ENCODE peak calls at places on chromosomes 12 and 14, in nine cellular contexts. One of them, this sample, is unnamed.

GRCh38 chr12:52976574-52977071 is 27.7 kb downstream of the KRT18 start:
- DNase-seq in osteoblast: peak
- DNase-seq in stomach: no peak
- DNase-seq in GM13977: no peak
- DNase-seq in adrenal gland: no peak
- DNase-seq in cardiac muscle cell: peak
- DNase-seq in WTC11: no peak
- DNase-seq in ovary: no peak
- DNase-seq in tibial artery: no peak
- DNase-seq in this sample: no peak

GRCh38 chr12:1796515-1797010 is 23.8 kb upstream of the LRTM2 start:
- DNase-seq in osteoblast: peak
- DNase-seq in stomach: peak
- DNase-seq in GM13977: peak
- DNase-seq in adrenal gland: peak
- DNase-seq in cardiac muscle cell: no peak
- DNase-seq in WTC11: no peak
- DNase-seq in ovary: peak
- DNase-seq in tibial artery: peak
- DNase-seq in this sample: peak

GRCh38 chr14:90654831-90655276 is 161.4 kb downstream of the TTC7B start:
- DNase-seq in osteoblast: no peak
- DNase-seq in stomach: no peak
- DNase-seq in GM13977: no peak
- DNase-seq in adrenal gland: peak
- DNase-seq in cardiac muscle cell: no peak
- DNase-seq in WTC11: no peak
- DNase-seq in ovary: peak
- DNase-seq in tibial artery: no peak
- DNase-seq in this sample: no peak

GRCh38 chr12:113777751-113778150 is 188.4 kb downstream of the RBM19 start:
- DNase-seq in osteoblast: no peak
- DNase-seq in stomach: no peak
- DNase-seq in GM13977: no peak
- DNase-seq in adrenal gland: no peak
- DNase-seq in cardiac muscle cell: no peak
- DNase-seq in WTC11: no peak
- DNase-seq in ovary: no peak
- DNase-seq in tibial artery: no peak
- DNase-seq in this sample: no peak

GRCh38 chr14:81366259-81366658 is 33.9 kb downstream of the STON2 start:
- DNase-seq in osteoblast: peak
- DNase-seq in stomach: peak
- DNase-seq in GM13977: no peak
- DNase-seq in adrenal gland: no peak
- DNase-seq in cardiac muscle cell: no peak
- DNase-seq in WTC11: no peak
- DNase-seq in ovary: no peak
- DNase-seq in tibial artery: no peak
- DNase-seq in this sample: no peak

GRCh38 chr12:54162741-54163140 is 26.0 kb downstream of the SMUG1 start:
- DNase-seq in osteoblast: no peak
- DNase-seq in stomach: no peak
- DNase-seq in GM13977: no peak
- DNase-seq in adrenal gland: no peak
- DNase-seq in cardiac muscle cell: no peak
- DNase-seq in WTC11: no peak
- DNase-seq in ovary: no peak
- DNase-seq in tibial artery: no peak
- DNase-seq in this sample: no peak

GRCh38 chr12:127911289-127911688 is 355.7 kb upstream of the TMEM132C start:
- DNase-seq in osteoblast: no peak
- DNase-seq in stomach: no peak
- DNase-seq in GM13977: no peak
- DNase-seq in adrenal gland: peak
- DNase-seq in cardiac muscle cell: no peak
- DNase-seq in WTC11: no peak
- DNase-seq in ovary: no peak
- DNase-seq in tibial artery: no peak
- DNase-seq in this sample: no peak

GRCh38 chr12:42607584-42607984 is 18.0 kb upstream of the PRICKLE1 start:
- DNase-seq in osteoblast: no peak
- DNase-seq in stomach: no peak
- DNase-seq in GM13977: no peak
- DNase-seq in adrenal gland: no peak
- DNase-seq in cardiac muscle cell: no peak
- DNase-seq in WTC11: no peak
- DNase-seq in ovary: no peak
- DNase-seq in tibial artery: no peak
- DNase-seq in this sample: no peak

GRCh38 chr12:690466-690865 is 27.2 kb upstream of the NINJ2 start:
- DNase-seq in osteoblast: no peak
- DNase-seq in stomach: no peak
- DNase-seq in GM13977: no peak
- DNase-seq in adrenal gland: no peak
- DNase-seq in cardiac muscle cell: no peak
- DNase-seq in WTC11: no peak
- DNase-seq in ovary: no peak
- DNase-seq in tibial artery: no peak
- DNase-seq in this sample: no peak

GRCh38 chr12:449203-449602 is 10.5 kb upstream of the B4GALNT3 start:
- DNase-seq in osteoblast: no peak
- DNase-seq in stomach: no peak
- DNase-seq in GM13977: no peak
- DNase-seq in adrenal gland: no peak
- DNase-seq in cardiac muscle cell: no peak
- DNase-seq in WTC11: no peak
- DNase-seq in ovary: no peak
- DNase-seq in tibial artery: no peak
- DNase-seq in this sample: no peak

GRCh38 chr12:53062011-53062961 is 12.4 kb downstream of the TNS2 start:
- DNase-seq in osteoblast: peak
- DNase-seq in stomach: no peak
- DNase-seq in GM13977: no peak
- DNase-seq in adrenal gland: peak
- DNase-seq in cardiac muscle cell: no peak
- DNase-seq in WTC11: no peak
- DNase-seq in ovary: peak
- DNase-seq in tibial artery: peak
- DNase-seq in this sample: no peak

GRCh38 chr12:69389836-69390235 is 30.3 kb downstream of the YEATS4 start:
- DNase-seq in osteoblast: no peak
- DNase-seq in stomach: no peak
- DNase-seq in GM13977: no peak
- DNase-seq in adrenal gland: no peak
- DNase-seq in cardiac muscle cell: no peak
- DNase-seq in WTC11: no peak
- DNase-seq in ovary: no peak
- DNase-seq in tibial artery: no peak
- DNase-seq in this sample: no peak

GRCh38 chr14:58280954-58281787 is 17.2 kb upstream of the ARID4A start:
- DNase-seq in osteoblast: peak
- DNase-seq in stomach: no peak
- DNase-seq in GM13977: peak
- DNase-seq in adrenal gland: peak
- DNase-seq in cardiac muscle cell: no peak
- DNase-seq in WTC11: no peak
- DNase-seq in ovary: no peak
- DNase-seq in tibial artery: no peak
- DNase-seq in this sample: peak

GRCh38 chr12:85279449-85280137 is 427 bp upstream of the ALX1 start:
- DNase-seq in osteoblast: no peak
- DNase-seq in stomach: no peak
- DNase-seq in GM13977: no peak
- DNase-seq in adrenal gland: no peak
- DNase-seq in cardiac muscle cell: no peak
- DNase-seq in WTC11: peak
- DNase-seq in ovary: no peak
- DNase-seq in tibial artery: no peak
- DNase-seq in this sample: peak

DNA sequence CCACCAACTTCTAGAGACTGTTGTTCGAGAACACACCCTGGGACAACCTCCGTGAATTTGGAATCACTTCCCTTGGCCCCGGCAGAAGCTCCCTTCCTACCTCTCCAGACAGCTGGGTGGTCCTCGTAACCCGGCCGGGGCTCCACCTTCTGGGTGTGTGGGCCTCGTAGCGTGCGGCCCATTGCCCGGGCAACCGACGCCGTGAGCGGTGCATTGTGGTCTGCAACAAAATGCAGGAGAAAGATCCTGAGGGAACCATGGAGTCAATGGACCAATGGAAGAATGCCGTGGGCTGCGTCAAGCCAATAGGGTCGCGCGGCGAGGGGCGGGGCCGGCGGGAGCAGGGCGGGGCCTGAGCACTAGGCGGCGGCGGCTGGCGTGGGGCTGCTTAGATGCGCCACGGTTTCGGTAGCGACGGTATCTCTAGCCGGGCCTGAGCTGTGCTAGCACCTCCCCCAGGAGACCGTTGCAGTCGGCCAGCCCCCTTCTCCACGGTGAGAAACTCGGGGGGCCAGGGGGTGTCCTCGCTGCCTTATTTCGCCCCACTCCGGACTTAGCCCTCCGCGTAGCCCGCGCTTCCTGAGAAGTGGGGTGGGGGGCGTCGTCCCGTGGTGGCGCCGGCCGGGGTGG is at the start of gene DYNLL1:
- DNase-seq in osteoblast: peak
- DNase-seq in stomach: peak
- DNase-seq in GM13977: peak
- DNase-seq in adrenal gland: peak
- DNase-seq in cardiac muscle cell: peak
- DNase-seq in WTC11: peak
- DNase-seq in ovary: peak
- DNase-seq in tibial artery: peak
- DNase-seq in this sample: peak
- TF ChIP-seq CTCF in osteoblast: no peak
- TF ChIP-seq CTCF in stomach: peak
- TF ChIP-seq CTCF in GM13977: no peak
- TF ChIP-seq CTCF in adrenal gland: peak
- TF ChIP-seq CTCF in cardiac muscle cell: no peak
- TF ChIP-seq CTCF in WTC11: no peak
- TF ChIP-seq CTCF in ovary: peak
- TF ChIP-seq CTCF in tibial artery: no peak
- TF ChIP-seq CTCF in this sample: peak

DNA sequence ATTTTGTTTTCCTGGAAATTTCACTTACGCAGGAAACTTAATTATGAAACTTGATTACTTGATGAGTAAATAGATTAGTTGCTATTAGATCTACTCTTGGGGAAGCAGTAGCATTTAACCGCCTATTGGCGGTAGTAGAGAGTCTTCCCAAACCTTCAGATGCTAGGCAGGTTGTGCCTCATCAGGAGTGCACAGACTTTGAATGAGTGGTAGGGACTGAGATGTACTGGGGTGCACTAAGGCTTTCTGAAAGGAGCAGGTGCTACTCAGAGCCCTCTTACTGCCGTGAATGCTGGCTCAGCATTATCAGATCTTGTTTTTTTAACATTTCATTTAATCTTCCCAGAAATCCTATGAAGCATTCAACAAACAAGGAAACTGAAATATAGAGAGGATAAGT is 7.7 kb downstream of the GATC start:
- DNase-seq in osteoblast: peak
- DNase-seq in stomach: no peak
- DNase-seq in GM13977: peak
- DNase-seq in adrenal gland: no peak
- DNase-seq in cardiac muscle cell: peak
- DNase-seq in WTC11: no peak
- DNase-seq in ovary: no peak
- DNase-seq in tibial artery: no peak
- DNase-seq in this sample: peak
- TF ChIP-seq CTCF in osteoblast: peak
- TF ChIP-seq CTCF in stomach: no peak
- TF ChIP-seq CTCF in GM13977: peak
- TF ChIP-seq CTCF in adrenal gland: peak
- TF ChIP-seq CTCF in cardiac muscle cell: peak
- TF ChIP-seq CTCF in WTC11: no peak
- TF ChIP-seq CTCF in ovary: no peak
- TF ChIP-seq CTCF in tibial artery: peak
- TF ChIP-seq CTCF in this sample: peak

DNA sequence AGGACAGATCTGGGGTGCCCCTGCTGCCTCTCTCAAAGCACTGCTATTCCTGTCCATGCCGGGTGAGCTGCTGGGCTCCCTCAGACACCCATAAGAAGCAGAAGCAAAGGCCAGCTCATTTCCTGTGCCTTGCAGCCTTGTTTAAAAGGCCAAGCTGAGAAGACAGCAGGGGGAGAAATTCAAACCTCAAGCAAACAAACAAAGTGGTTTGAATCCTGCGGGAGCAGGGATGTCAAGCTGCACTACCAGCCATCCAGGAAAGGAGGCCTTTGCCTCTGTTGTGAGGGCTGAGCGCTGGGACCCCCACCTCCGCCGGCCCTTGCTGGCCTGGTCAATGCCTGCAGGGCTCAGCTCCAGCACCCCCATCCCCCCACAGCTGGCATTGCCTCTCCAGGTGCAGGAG is 176.5 kb downstream of the PIWIL1 start:
- DNase-seq in osteoblast: no peak
- DNase-seq in stomach: no peak
- DNase-seq in GM13977: no peak
- DNase-seq in adrenal gland: no peak
- DNase-seq in cardiac muscle cell: no peak
- DNase-seq in WTC11: peak
- DNase-seq in ovary: no peak
- DNase-seq in tibial artery: no peak
- DNase-seq in this sample: no peak
- TF ChIP-seq CTCF in osteoblast: no peak
- TF ChIP-seq CTCF in stomach: no peak
- TF ChIP-seq CTCF in GM13977: no peak
- TF ChIP-seq CTCF in adrenal gland: no peak
- TF ChIP-seq CTCF in cardiac muscle cell: no peak
- TF ChIP-seq CTCF in WTC11: no peak
- TF ChIP-seq CTCF in ovary: no peak
- TF ChIP-seq CTCF in tibial artery: no peak
- TF ChIP-seq CTCF in this sample: no peak

GRCh38 chr12:27894309-27894708 is 78.2 kb downstream of the PTHLH start:
- DNase-seq in osteoblast: no peak
- DNase-seq in stomach: no peak
- DNase-seq in GM13977: no peak
- DNase-seq in adrenal gland: no peak
- DNase-seq in cardiac muscle cell: no peak
- DNase-seq in WTC11: no peak
- DNase-seq in ovary: no peak
- DNase-seq in tibial artery: no peak
- DNase-seq in this sample: no peak

GRCh38 chr12:27899151-27899661 is 73.3 kb downstream of the PTHLH start:
- DNase-seq in osteoblast: peak
- DNase-seq in stomach: no peak
- DNase-seq in GM13977: no peak
- DNase-seq in adrenal gland: no peak
- DNase-seq in cardiac muscle cell: peak
- DNase-seq in WTC11: no peak
- DNase-seq in ovary: no peak
- DNase-seq in tibial artery: no peak
- DNase-seq in this sample: no peak

GRCh38 chr12:27898022-27898421 is 74.5 kb downstream of the PTHLH start:
- DNase-seq in osteoblast: no peak
- DNase-seq in stomach: no peak
- DNase-seq in GM13977: no peak
- DNase-seq in adrenal gland: no peak
- DNase-seq in cardiac muscle cell: no peak
- DNase-seq in WTC11: no peak
- DNase-seq in ovary: no peak
- DNase-seq in tibial artery: no peak
- DNase-seq in this sample: no peak

GRCh38 chr12:27900920-27901879 is 71.3 kb downstream of the PTHLH start:
- DNase-seq in osteoblast: no peak
- DNase-seq in stomach: no peak
- DNase-seq in GM13977: no peak
- DNase-seq in adrenal gland: no peak
- DNase-seq in cardiac muscle cell: no peak
- DNase-seq in WTC11: no peak
- DNase-seq in ovary: no peak
- DNase-seq in tibial artery: no peak
- DNase-seq in this sample: no peak

GRCh38 chr12:27896419-27896990 is 76.0 kb downstream of the PTHLH start:
- DNase-seq in osteoblast: no peak
- DNase-seq in stomach: no peak
- DNase-seq in GM13977: no peak
- DNase-seq in adrenal gland: no peak
- DNase-seq in cardiac muscle cell: no peak
- DNase-seq in WTC11: no peak
- DNase-seq in ovary: no peak
- DNase-seq in tibial artery: no peak
- DNase-seq in this sample: peak
- TF ChIP-seq CTCF in osteoblast: no peak
- TF ChIP-seq CTCF in stomach: no peak
- TF ChIP-seq CTCF in GM13977: no peak
- TF ChIP-seq CTCF in adrenal gland: no peak
- TF ChIP-seq CTCF in cardiac muscle cell: no peak
- TF ChIP-seq CTCF in WTC11: no peak
- TF ChIP-seq CTCF in ovary: no peak
- TF ChIP-seq CTCF in tibial artery: no peak
- TF ChIP-seq CTCF in this sample: no peak